ENCODE peak calls at places on chromosome 4, in six cellular contexts. One of them, this sample, is unnamed.

GRCh38 chr4:94827481-94828110 is 69.8 kb downstream of the BMPR1B start:
- DNase-seq in tibial nerve: no peak
- DNase-seq in psoas muscle: no peak
- DNase-seq in suprapubic skin: no peak
- DNase-seq in lower lobe of right lung: no peak
- DNase-seq in lung: no peak
- DNase-seq in this sample: no peak

GRCh38 chr4:30948653-30949052 is 228.5 kb downstream of the PCDH7 start:
- DNase-seq in tibial nerve: no peak
- DNase-seq in psoas muscle: no peak
- DNase-seq in suprapubic skin: no peak
- DNase-seq in lower lobe of right lung: no peak
- DNase-seq in lung: no peak
- DNase-seq in this sample: no peak

GRCh38 chr4:152684007-152684406 is 4.2 kb upstream of the TMEM154 start:
- DNase-seq in tibial nerve: no peak
- DNase-seq in psoas muscle: no peak
- DNase-seq in suprapubic skin: no peak
- DNase-seq in lower lobe of right lung: no peak
- DNase-seq in lung: no peak
- DNase-seq in this sample: no peak

GRCh38 chr4:183858011-183858615 is 47.0 kb upstream of the STOX2 start:
- DNase-seq in tibial nerve: no peak
- DNase-seq in psoas muscle: no peak
- DNase-seq in suprapubic skin: no peak
- DNase-seq in lower lobe of right lung: no peak
- DNase-seq in lung: no peak
- DNase-seq in this sample: no peak

GRCh38 chr4:3388461-3389185 is 53.1 kb upstream of the HGFAC start:
- DNase-seq in tibial nerve: no peak
- DNase-seq in psoas muscle: no peak
- DNase-seq in suprapubic skin: peak
- DNase-seq in lower lobe of right lung: peak
- DNase-seq in lung: no peak
- DNase-seq in this sample: peak

GRCh38 chr4:2537011-2537830 is 774 bp downstream of the FAM193A start:
- DNase-seq in tibial nerve: no peak
- DNase-seq in psoas muscle: peak
- DNase-seq in suprapubic skin: no peak
- DNase-seq in lower lobe of right lung: peak
- DNase-seq in lung: peak
- DNase-seq in this sample: peak

GRCh38 chr4:165016971-165017370 is 14.8 kb upstream of the TRIM60 start:
- DNase-seq in tibial nerve: no peak
- DNase-seq in psoas muscle: no peak
- DNase-seq in suprapubic skin: no peak
- DNase-seq in lower lobe of right lung: no peak
- DNase-seq in lung: no peak
- DNase-seq in this sample: no peak

GRCh38 chr4:1026115-1026514 is 14.7 kb downstream of the FGFRL1 start:
- DNase-seq in tibial nerve: no peak
- DNase-seq in psoas muscle: no peak
- DNase-seq in suprapubic skin: no peak
- DNase-seq in lower lobe of right lung: no peak
- DNase-seq in lung: no peak
- DNase-seq in this sample: no peak

GRCh38 chr4:10554694-10555093 is 97.5 kb upstream of the ZNF518B start:
- DNase-seq in tibial nerve: peak
- DNase-seq in psoas muscle: no peak
- DNase-seq in suprapubic skin: no peak
- DNase-seq in lower lobe of right lung: no peak
- DNase-seq in lung: peak
- DNase-seq in this sample: no peak

GRCh38 chr4:173362666-173363065 is 8.1 kb upstream of the SAP30 start:
- DNase-seq in tibial nerve: no peak
- DNase-seq in psoas muscle: no peak
- DNase-seq in suprapubic skin: no peak
- DNase-seq in lower lobe of right lung: no peak
- DNase-seq in lung: no peak
- DNase-seq in this sample: no peak

GRCh38 chr4:106530034-106530361 is 161.4 kb upstream of the GIMD1 start:
- DNase-seq in tibial nerve: no peak
- DNase-seq in psoas muscle: no peak
- DNase-seq in suprapubic skin: no peak
- DNase-seq in lower lobe of right lung: no peak
- DNase-seq in lung: no peak
- DNase-seq in this sample: no peak

GRCh38 chr4:106530816-106531215 is 162.2 kb upstream of the GIMD1 start:
- DNase-seq in tibial nerve: no peak
- DNase-seq in psoas muscle: no peak
- DNase-seq in suprapubic skin: no peak
- DNase-seq in lower lobe of right lung: no peak
- DNase-seq in lung: no peak
- DNase-seq in this sample: no peak

DNA sequence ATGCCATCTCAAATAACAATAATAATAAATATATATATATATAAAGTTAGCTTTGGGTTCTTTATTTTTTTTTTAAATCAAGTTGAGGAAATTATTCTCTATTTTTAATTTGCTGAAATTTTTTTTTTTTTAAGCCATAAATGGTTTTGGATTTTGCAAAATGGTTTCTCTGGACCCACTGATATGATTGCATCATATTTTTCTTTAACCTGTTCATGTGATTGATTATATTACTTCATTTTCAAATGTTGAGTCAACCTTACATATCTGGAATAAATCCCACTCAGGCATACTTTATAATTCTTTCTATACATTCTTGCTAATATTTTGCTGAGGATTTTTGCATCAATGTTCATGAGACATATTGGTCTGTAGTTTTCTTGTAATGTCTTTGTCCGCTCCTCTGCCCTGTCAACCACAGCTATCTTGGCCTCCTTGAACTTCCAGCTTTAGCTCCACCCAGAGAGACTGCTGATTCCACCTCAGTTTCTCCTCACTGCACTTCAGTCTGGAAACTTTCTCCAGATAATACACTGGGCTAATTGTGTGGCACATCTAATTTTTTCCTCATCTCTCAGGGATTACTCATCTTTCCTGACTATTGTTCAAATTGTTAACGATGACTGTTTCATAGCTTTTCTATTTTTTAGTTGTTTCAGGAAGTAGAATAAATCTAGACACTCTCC is 160.9 kb upstream of the GIMD1 start:
- DNase-seq in tibial nerve: no peak
- DNase-seq in psoas muscle: no peak
- DNase-seq in suprapubic skin: no peak
- DNase-seq in lower lobe of right lung: no peak
- DNase-seq in lung: no peak
- DNase-seq in this sample: no peak
- H3K27ac ChIP-seq in tibial nerve: no peak
- H3K27ac ChIP-seq in psoas muscle: no peak
- H3K27ac ChIP-seq in suprapubic skin: no peak
- H3K27ac ChIP-seq in lower lobe of right lung: no peak
- H3K27ac ChIP-seq in lung: no peak
- H3K27ac ChIP-seq in this sample: no peak

DNA sequence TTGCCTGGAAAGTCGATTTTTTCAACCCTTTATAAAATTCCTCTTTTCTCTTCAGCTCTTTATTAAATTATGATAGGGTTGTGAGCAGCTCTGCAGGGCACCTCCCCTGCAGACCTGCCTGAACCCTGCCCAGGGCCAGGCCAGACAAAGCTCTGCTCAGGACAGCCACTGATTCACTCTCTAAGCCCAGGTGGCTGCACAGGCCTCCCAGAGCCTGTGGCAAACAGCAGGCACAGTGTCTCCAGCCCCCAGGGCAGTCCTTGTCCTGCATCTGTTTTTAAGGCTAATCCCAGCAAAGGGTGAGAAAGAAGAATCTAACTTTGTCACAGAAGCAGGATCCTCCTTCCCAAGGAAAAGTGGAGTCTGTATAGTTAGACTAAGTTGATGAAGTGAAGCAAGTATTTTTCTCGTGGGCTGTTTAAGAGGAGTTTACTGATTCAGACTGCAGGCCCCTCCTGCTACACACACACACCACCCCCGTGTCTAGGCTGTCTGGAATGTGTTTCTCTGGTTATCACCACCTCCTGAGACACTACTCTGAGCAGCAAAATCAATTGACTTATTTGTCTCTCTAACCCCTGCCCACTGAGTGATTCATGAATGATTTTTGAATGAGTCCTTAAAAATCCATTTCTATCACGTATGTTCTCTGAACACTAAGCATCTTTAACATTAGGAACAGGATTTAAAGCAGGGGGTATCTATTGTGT is 101.7 kb downstream of the CHIC2 start:
- DNase-seq in tibial nerve: no peak
- DNase-seq in psoas muscle: no peak
- DNase-seq in suprapubic skin: no peak
- DNase-seq in lower lobe of right lung: no peak
- DNase-seq in lung: no peak
- DNase-seq in this sample: no peak
- H3K27ac ChIP-seq in tibial nerve: no peak
- H3K27ac ChIP-seq in psoas muscle: no peak
- H3K27ac ChIP-seq in suprapubic skin: no peak
- H3K27ac ChIP-seq in lower lobe of right lung: no peak
- H3K27ac ChIP-seq in lung: no peak
- H3K27ac ChIP-seq in this sample: no peak

GRCh38 chr4:53763813-53764597 is 172.7 kb upstream of the LNX1 start:
- DNase-seq in tibial nerve: no peak
- DNase-seq in psoas muscle: no peak
- DNase-seq in suprapubic skin: no peak
- DNase-seq in lower lobe of right lung: no peak
- DNase-seq in lung: no peak
- DNase-seq in this sample: no peak

GRCh38 chr4:53767503-53767902 is 176.2 kb upstream of the LNX1 start:
- DNase-seq in tibial nerve: no peak
- DNase-seq in psoas muscle: no peak
- DNase-seq in suprapubic skin: no peak
- DNase-seq in lower lobe of right lung: no peak
- DNase-seq in lung: no peak
- DNase-seq in this sample: no peak

GRCh38 chr4:53764761-53765490 is 173.6 kb upstream of the LNX1 start:
- DNase-seq in tibial nerve: no peak
- DNase-seq in psoas muscle: no peak
- DNase-seq in suprapubic skin: no peak
- DNase-seq in lower lobe of right lung: no peak
- DNase-seq in lung: no peak
- DNase-seq in this sample: no peak
- H3K27ac ChIP-seq in tibial nerve: no peak
- H3K27ac ChIP-seq in psoas muscle: no peak
- H3K27ac ChIP-seq in suprapubic skin: no peak
- H3K27ac ChIP-seq in lower lobe of right lung: no peak
- H3K27ac ChIP-seq in lung: no peak
- H3K27ac ChIP-seq in this sample: no peak

DNA sequence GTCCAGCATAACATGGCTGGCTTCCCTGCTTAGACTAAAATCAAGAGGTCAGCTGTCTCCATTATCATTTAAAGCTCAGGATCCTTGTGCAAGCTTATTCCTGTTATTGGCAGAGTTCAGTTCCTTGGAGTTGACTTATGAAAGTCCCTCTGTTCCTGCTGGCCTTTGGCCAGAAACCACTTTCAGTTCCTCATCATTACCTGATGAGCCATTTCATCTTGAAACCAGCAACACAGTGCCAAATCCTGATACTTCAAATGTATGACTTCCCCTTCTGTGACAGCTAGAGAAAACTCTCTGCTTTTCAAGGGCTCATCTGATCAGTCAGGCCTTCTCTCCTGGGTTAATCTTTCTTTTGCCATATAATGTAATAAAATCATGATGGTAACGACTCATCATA is 110.6 kb upstream of the FSTL5 start:
- DNase-seq in tibial nerve: no peak
- DNase-seq in psoas muscle: no peak
- DNase-seq in suprapubic skin: no peak
- DNase-seq in lower lobe of right lung: no peak
- DNase-seq in lung: no peak
- DNase-seq in this sample: peak
- H3K27ac ChIP-seq in tibial nerve: no peak
- H3K27ac ChIP-seq in psoas muscle: no peak
- H3K27ac ChIP-seq in suprapubic skin: no peak
- H3K27ac ChIP-seq in lower lobe of right lung: no peak
- H3K27ac ChIP-seq in lung: no peak
- H3K27ac ChIP-seq in this sample: no peak

DNA sequence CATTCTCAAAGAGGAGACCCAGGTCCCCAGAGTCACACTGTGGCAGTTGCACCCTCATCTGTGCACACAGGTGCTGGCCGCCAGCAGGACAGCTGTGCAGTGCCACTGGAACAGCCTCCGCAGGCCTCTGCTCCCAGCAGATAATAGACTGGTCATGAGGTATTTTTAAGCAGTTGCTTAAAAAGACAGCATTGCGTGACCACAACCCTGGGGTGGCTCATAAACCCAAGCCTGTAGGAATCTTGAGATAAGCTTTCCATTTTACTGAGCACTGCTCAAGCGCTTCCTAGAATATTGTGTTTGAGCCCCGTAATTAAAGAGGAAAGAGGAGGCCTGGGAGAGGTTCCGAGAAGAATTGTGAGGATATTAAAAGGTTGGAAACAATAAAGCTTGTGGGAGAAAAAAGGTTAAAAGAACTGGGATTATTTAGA is 86.4 kb upstream of the KIT start:
- DNase-seq in tibial nerve: no peak
- DNase-seq in psoas muscle: no peak
- DNase-seq in suprapubic skin: no peak
- DNase-seq in lower lobe of right lung: no peak
- DNase-seq in lung: no peak
- DNase-seq in this sample: no peak
- H3K27ac ChIP-seq in tibial nerve: no peak
- H3K27ac ChIP-seq in psoas muscle: no peak
- H3K27ac ChIP-seq in suprapubic skin: no peak
- H3K27ac ChIP-seq in lower lobe of right lung: no peak
- H3K27ac ChIP-seq in lung: no peak
- H3K27ac ChIP-seq in this sample: no peak

DNA sequence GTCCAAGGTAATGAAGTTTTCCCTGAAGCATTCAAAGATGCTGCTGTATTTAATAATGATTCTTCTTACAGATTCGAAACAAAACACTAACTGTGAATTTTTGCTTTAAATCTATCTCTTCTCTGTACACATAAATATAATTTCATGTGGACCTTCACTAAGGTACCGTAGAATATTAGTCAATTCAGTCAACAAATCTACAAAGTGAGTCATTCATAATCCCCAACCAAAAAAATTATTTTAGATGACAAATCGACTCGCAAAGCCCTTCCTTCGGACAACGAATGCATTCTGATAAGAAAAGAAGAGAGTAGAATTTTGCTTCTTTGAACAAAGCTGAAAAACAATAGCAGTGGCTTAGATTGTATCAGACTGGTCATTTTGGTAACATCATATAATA is 95.7 kb downstream of the PRDM5 start:
- DNase-seq in tibial nerve: no peak
- DNase-seq in psoas muscle: no peak
- DNase-seq in suprapubic skin: no peak
- DNase-seq in lower lobe of right lung: no peak
- DNase-seq in lung: no peak
- DNase-seq in this sample: no peak
- H3K27ac ChIP-seq in tibial nerve: no peak
- H3K27ac ChIP-seq in psoas muscle: no peak
- H3K27ac ChIP-seq in suprapubic skin: no peak
- H3K27ac ChIP-seq in lower lobe of right lung: no peak
- H3K27ac ChIP-seq in lung: no peak
- H3K27ac ChIP-seq in this sample: no peak

DNA sequence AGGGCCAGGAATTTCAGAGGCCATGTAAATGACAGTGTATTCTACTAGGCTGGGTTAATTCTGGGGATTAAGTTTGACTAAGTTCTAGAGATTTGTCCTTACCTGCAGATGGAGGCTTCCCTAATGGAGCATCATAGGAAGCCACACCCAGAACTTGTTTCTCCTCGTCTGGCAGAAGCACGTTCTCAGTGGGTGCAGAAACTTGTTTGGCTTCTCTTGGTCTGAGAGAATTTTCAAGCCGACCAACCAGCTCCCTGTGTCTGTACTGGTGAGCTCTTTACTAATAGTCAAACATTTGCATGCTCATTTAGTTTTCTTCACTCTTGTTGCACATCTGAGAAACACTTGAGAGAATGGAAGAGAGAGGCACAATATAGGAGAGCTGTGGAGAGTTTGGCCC is 906 bp upstream of the ATP10D start:
- DNase-seq in tibial nerve: no peak
- DNase-seq in psoas muscle: no peak
- DNase-seq in suprapubic skin: no peak
- DNase-seq in lower lobe of right lung: no peak
- DNase-seq in lung: no peak
- DNase-seq in this sample: no peak
- H3K27ac ChIP-seq in tibial nerve: peak
- H3K27ac ChIP-seq in psoas muscle: no peak
- H3K27ac ChIP-seq in suprapubic skin: peak
- H3K27ac ChIP-seq in lower lobe of right lung: no peak
- H3K27ac ChIP-seq in lung: peak
- H3K27ac ChIP-seq in this sample: peak